ENCODE peak calls at places on chromosome 20, in four cellular contexts. B is IMR-90, L is H1, M is mesendoderm. J is an unnamed sample.

GRCh38 chr20:24665196-24665595 is 195.8 kb downstream of the SYNDIG1 start:
- DNase-seq in B (no peak), L (no peak), M (no peak), J (no peak)

GRCh38 chr20:16713056-16713455 is 16.8 kb upstream of the SNRPB2 start:
- DNase-seq in B (no peak), L (no peak), M (no peak), J (no peak)

GRCh38 chr20:1813101-1813529 is 82.1 kb upstream of the SIRPA start:
- DNase-seq in B (peak; percentile 97), L (no peak), M (no peak), J (no peak)

GRCh38 chr20:44217342-44218092 is 6.9 kb upstream of the OSER1 start:
- DNase-seq in B (peak; percentile 67), L (peak; percentile 66), M (peak; percentile 85), J (peak; percentile 82)

GRCh38 chr20:48722737-48723191 is 105.0 kb downstream of the PREX1 start:
- DNase-seq in B (no peak), L (no peak), M (peak; percentile 28), J (no peak)

GRCh38 chr20:59808729-59809381 is 124.6 kb downstream of the SYCP2 start:
- DNase-seq in B (no peak), L (no peak), M (no peak), J (peak; percentile 16)

GRCh38 chr20:47502801-47503239 is 1.1 kb downstream of the NCOA3 start:
- DNase-seq in B (peak; percentile 62), L (no peak), M (peak; percentile 54), J (no peak)

GRCh38 chr20:51404297-51405060 is 138.0 kb downstream of the NFATC2 start:
- DNase-seq in B (no peak), L (no peak), M (no peak), J (peak; percentile 29)

GRCh38 chr20:36010745-36011326 is 42.4 kb downstream of the CNBD2 start:
- DNase-seq in B (no peak), L (no peak), M (peak; percentile 97), J (no peak)

GRCh38 chr20:1299522-1299921 is 29.4 kb downstream of the SDCBP2 start:
- DNase-seq in B (no peak), L (no peak), M (peak; percentile 49), J (peak; percentile 66)

GRCh38 chr20:17533396-17533795 is 2.2 kb upstream of the BFSP1 start:
- DNase-seq in B (peak; percentile 60), L (no peak), M (peak; percentile 93), J (peak; percentile 70)

GRCh38 chr20:25270829-25271251 is 23.0 kb downstream of the PYGB start:
- DNase-seq in B (no peak), L (no peak), M (no peak), J (peak; percentile 10)

GRCh38 chr20:23260181-23260840 is 90.3 kb upstream of the NXT1 start:
- DNase-seq in B (no peak), L (no peak), M (no peak), J (no peak)

GRCh38 chr20:13340088-13340487 is 119.0 kb downstream of the ISM1 start:
- DNase-seq in B (no peak), L (no peak), M (no peak), J (no peak)

GRCh38 chr20:25281541-25281991 is 33.7 kb downstream of the PYGB start:
- DNase-seq in B (no peak), L (no peak), M (no peak), J (no peak)

GRCh38 chr20:5080384-5080877 is 39.3 kb downstream of the PCNA start:
- DNase-seq in B (peak; percentile 54), L (no peak), M (no peak), J (no peak)

GRCh38 chr20:1328680-1329330 is at the start of gene SDCBP2:
- DNase-seq in B (no peak), L (no peak), M (no peak), J (peak; percentile 18)

GRCh38 chr20:14049111-14049510 is 53.8 kb downstream of the MACROD2 start:
- DNase-seq in B (no peak), L (no peak), M (no peak), J (no peak)

GRCh38 chr20:44309763-44310663 is 989 bp downstream of the FITM2 start:
- DNase-seq in B (peak; percentile 58), L (no peak), M (peak; percentile 74), J (no peak)

GRCh38 chr20:50546729-50547314 is 36.6 kb downstream of the PTPN1 start:
- DNase-seq in B (no peak), L (no peak), M (no peak), J (no peak)

GRCh38 chr20:41524980-41525613 is 93.1 kb downstream of the CHD6 start:
- DNase-seq in B (peak; percentile 58), L (no peak), M (no peak), J (no peak)

GRCh38 chr20:6744171-6744570 is 23.3 kb upstream of the BMP2 start:
- DNase-seq in B (no peak), L (no peak), M (no peak), J (no peak)

GRCh38 chr20:24811020-24811419 is 138.0 kb upstream of the CST7 start:
- DNase-seq in B (no peak), L (no peak), M (no peak), J (no peak)

GRCh38 chr20:63321148-63321831 is 28.3 kb downstream of the COL20A1 start:
- DNase-seq in B (peak; percentile 40), L (no peak), M (no peak), J (no peak)

GRCh38 chr20:416950-417800 is 9.1 kb downstream of the RBCK1 start:
- DNase-seq in B (no peak), L (no peak), M (no peak), J (no peak)

GRCh38 chr20:59010321-59010994 is 3.4 kb upstream of the CTSZ start:
- DNase-seq in B (no peak), L (no peak), M (peak; percentile 20), J (no peak)

DNA sequence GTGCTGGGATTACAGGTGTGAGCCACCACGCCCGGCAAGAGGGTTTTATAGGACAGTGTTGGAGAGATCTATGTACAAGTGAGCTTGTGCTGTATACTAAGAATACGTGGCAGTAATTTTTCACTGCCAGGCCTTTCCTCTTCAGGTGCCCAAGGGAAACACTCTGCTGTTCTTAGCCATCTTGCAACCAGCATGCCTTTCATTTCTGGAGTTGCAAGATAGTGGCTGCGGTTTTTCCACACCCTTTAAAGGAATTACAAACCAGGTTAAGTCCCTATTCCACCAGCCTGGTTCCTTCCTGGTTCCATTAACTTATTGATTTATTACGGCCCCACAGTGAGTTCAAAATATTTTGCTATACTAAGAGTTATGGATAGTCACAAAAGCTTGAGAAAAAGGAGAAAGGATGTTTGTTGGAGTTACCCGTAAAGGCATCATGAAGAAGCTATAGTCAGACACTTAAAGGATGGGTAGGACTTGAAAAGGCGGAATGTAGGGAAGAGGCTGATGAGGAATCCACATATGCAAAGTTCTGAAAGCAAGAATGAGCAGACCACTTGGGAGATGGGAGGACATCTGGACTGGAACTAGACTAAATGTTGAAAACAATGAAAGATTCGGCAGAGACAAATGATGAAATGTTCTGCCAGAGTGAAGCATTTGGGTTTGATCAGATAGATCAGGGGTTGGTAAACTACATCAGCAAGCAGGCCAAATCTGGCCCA is 61.4 kb upstream of the ASIP start:
- DNase-seq in B (no peak), L (no peak), M (no peak), J (no peak)
- H4K5ac ChIP-seq in B (no peak overlapping the region), L (no peak overlapping the region), M (no peak overlapping the region), J (no peak overlapping the region)

GRCh38 chr20:31861346-31862156 is 8.8 kb downstream of the DUSP15 start:
- DNase-seq in B (peak; percentile 36), L (peak; percentile 60), M (peak; percentile 87), J (peak; percentile 93)
- H4K5ac ChIP-seq in B (no peak overlapping the region), L (peak overlapping the region; percentile 42), M (no peak overlapping the region), J (no peak overlapping the region)

DNA sequence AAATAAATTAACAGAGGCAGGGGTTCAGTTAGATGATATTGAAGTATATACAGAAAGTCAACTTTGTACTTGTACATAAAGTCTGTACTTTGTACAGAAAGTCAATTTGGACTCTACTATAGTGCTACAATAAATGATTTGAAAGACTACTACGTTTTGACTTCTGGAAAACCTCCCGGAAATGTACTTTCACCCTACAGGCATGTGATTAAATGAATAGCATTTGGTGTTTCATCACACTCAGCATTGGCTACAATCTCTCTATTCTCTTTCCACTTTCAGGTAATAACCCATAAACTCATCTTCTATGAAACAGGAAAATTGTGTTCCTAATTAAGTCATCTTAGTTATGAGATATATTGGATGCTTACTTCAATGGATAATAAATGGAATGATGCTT is 25.6 kb upstream of the MC3R start:
- DNase-seq in B (no peak), L (no peak), M (no peak), J (no peak)
- H4K5ac ChIP-seq in B (no peak overlapping the region), L (no peak overlapping the region), M (no peak overlapping the region), J (no peak overlapping the region)

GRCh38 chr20:62176866-62177265 is 6.0 kb upstream of the MTG2 start:
- DNase-seq in B (no peak), L (no peak), M (no peak), J (no peak)
- H4K5ac ChIP-seq in B (no peak overlapping the region), L (no peak overlapping the region), M (no peak overlapping the region), J (no peak overlapping the region)

DNA sequence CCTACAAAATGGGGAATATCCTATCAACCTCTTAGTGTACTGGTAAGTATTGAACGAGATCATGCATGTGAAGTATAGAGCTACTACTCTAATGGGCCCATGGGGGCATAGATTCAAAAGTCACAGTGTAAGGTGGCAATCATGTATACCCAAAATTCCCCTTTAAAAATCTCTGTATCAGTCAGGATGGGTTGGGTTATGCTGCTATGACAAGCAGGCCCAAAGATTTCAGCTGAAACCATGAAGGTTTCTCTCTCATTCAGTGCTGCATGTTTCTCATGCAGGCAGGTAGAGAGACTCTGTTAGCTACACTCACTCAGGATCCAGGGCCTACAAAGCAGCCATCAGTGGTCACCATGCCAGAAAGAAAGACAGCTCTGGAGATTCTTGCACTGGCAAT is 166.6 kb downstream of the MAFB start:
- DNase-seq in B (no peak), L (no peak), M (no peak), J (no peak)
- H4K5ac ChIP-seq in B (no peak overlapping the region), L (no peak overlapping the region), M (no peak overlapping the region), J (no peak overlapping the region)

GRCh38 chr20:45629496-45630100 is at the start of gene WFDC10A:
- DNase-seq in B (peak; percentile 49), L (peak; percentile 33), M (peak; percentile 93), J (peak; percentile 84)

GRCh38 chr20:45626540-45626939 is 3.0 kb upstream of the WFDC10A start:
- DNase-seq in B (no peak), L (no peak), M (no peak), J (no peak)

GRCh38 chr20:45631184-45631583 is at the start of gene WFDC9:
- DNase-seq in B (no peak), L (no peak), M (no peak), J (no peak)

GRCh38 chr20:45630366-45630765 is 718 bp downstream of the WFDC9 start:
- DNase-seq in B (no peak), L (no peak), M (peak; percentile 15), J (no peak)
- H4K5ac ChIP-seq in B (no peak overlapping the region), L (no peak overlapping the region), M (no peak overlapping the region), J (no peak overlapping the region)

GRCh38 chr20:3258429-3258828 is 19.4 kb upstream of the SLC4A11 start:
- DNase-seq in B (no peak), L (no peak), M (no peak), J (no peak)
- H4K5ac ChIP-seq in B (no peak overlapping the region), L (no peak overlapping the region), M (no peak overlapping the region), J (no peak overlapping the region)